ENCODE peak calls at places on chromosomes 2 and 18, in six cellular contexts. One of them, this sample, is unnamed.

GRCh38 chr2:211367252-211367651 is 810.9 kb downstream of the CPS1 start:
- DNase-seq in GM12864: no peak
- DNase-seq in omental fat pad: no peak
- DNase-seq in right lobe of liver: no peak
- DNase-seq in foreskin fibroblast: no peak
- DNase-seq in CD8-positive, alpha-beta T cell: no peak
- DNase-seq in this sample: no peak

GRCh38 chr2:84865181-84865783 is 15.6 kb downstream of the TRABD2A start:
- DNase-seq in GM12864: no peak
- DNase-seq in omental fat pad: no peak
- DNase-seq in right lobe of liver: no peak
- DNase-seq in foreskin fibroblast: peak
- DNase-seq in CD8-positive, alpha-beta T cell: no peak
- DNase-seq in this sample: no peak

GRCh38 chr2:54520687-54521086 is 64.6 kb downstream of the SPTBN1 start:
- DNase-seq in GM12864: no peak
- DNase-seq in omental fat pad: no peak
- DNase-seq in right lobe of liver: no peak
- DNase-seq in foreskin fibroblast: peak
- DNase-seq in CD8-positive, alpha-beta T cell: no peak
- DNase-seq in this sample: no peak

GRCh38 chr2:234286118-234286598 is 210.7 kb downstream of the ARL4C start:
- DNase-seq in GM12864: no peak
- DNase-seq in omental fat pad: no peak
- DNase-seq in right lobe of liver: no peak
- DNase-seq in foreskin fibroblast: peak
- DNase-seq in CD8-positive, alpha-beta T cell: no peak
- DNase-seq in this sample: no peak

GRCh38 chr2:120398961-120399888 is 53.3 kb downstream of the INHBB start:
- DNase-seq in GM12864: no peak
- DNase-seq in omental fat pad: no peak
- DNase-seq in right lobe of liver: peak
- DNase-seq in foreskin fibroblast: no peak
- DNase-seq in CD8-positive, alpha-beta T cell: no peak
- DNase-seq in this sample: no peak

GRCh38 chr2:100780203-100781008 is 39.5 kb upstream of the NPAS2 start:
- DNase-seq in GM12864: no peak
- DNase-seq in omental fat pad: no peak
- DNase-seq in right lobe of liver: peak
- DNase-seq in foreskin fibroblast: peak
- DNase-seq in CD8-positive, alpha-beta T cell: no peak
- DNase-seq in this sample: no peak

GRCh38 chr2:113064281-113064680 is 3.5 kb upstream of the IL1F10 start:
- DNase-seq in GM12864: no peak
- DNase-seq in omental fat pad: no peak
- DNase-seq in right lobe of liver: no peak
- DNase-seq in foreskin fibroblast: no peak
- DNase-seq in CD8-positive, alpha-beta T cell: no peak
- DNase-seq in this sample: no peak

GRCh38 chr2:143344780-143345179 is 215.6 kb downstream of the ARHGAP15 start:
- DNase-seq in GM12864: no peak
- DNase-seq in omental fat pad: no peak
- DNase-seq in right lobe of liver: no peak
- DNase-seq in foreskin fibroblast: no peak
- DNase-seq in CD8-positive, alpha-beta T cell: no peak
- DNase-seq in this sample: no peak

GRCh38 chr2:175930504-175930903 is 71.6 kb downstream of the LNPK start:
- DNase-seq in GM12864: no peak
- DNase-seq in omental fat pad: no peak
- DNase-seq in right lobe of liver: no peak
- DNase-seq in foreskin fibroblast: peak
- DNase-seq in CD8-positive, alpha-beta T cell: no peak
- DNase-seq in this sample: no peak

GRCh38 chr2:223641062-223641461 is 38.9 kb upstream of the SCG2 start:
- DNase-seq in GM12864: no peak
- DNase-seq in omental fat pad: no peak
- DNase-seq in right lobe of liver: no peak
- DNase-seq in foreskin fibroblast: peak
- DNase-seq in CD8-positive, alpha-beta T cell: no peak
- DNase-seq in this sample: no peak

GRCh38 chr2:236166781-236167296 is 1.3 kb downstream of the GBX2 start:
- DNase-seq in GM12864: no peak
- DNase-seq in omental fat pad: no peak
- DNase-seq in right lobe of liver: no peak
- DNase-seq in foreskin fibroblast: no peak
- DNase-seq in CD8-positive, alpha-beta T cell: no peak
- DNase-seq in this sample: peak

GRCh38 chr2:219175928-219176817 is 552 bp downstream of the CNPPD1 start:
- DNase-seq in GM12864: no peak
- DNase-seq in omental fat pad: peak
- DNase-seq in right lobe of liver: peak
- DNase-seq in foreskin fibroblast: peak
- DNase-seq in CD8-positive, alpha-beta T cell: no peak
- DNase-seq in this sample: no peak

GRCh38 chr2:135164431-135164830 is 112.3 kb downstream of the RAB3GAP1 start:
- DNase-seq in GM12864: no peak
- DNase-seq in omental fat pad: no peak
- DNase-seq in right lobe of liver: no peak
- DNase-seq in foreskin fibroblast: peak
- DNase-seq in CD8-positive, alpha-beta T cell: no peak
- DNase-seq in this sample: no peak

GRCh38 chr2:237885931-237886701 is 26.7 kb downstream of the RAMP1 start:
- DNase-seq in GM12864: no peak
- DNase-seq in omental fat pad: no peak
- DNase-seq in right lobe of liver: no peak
- DNase-seq in foreskin fibroblast: no peak
- DNase-seq in CD8-positive, alpha-beta T cell: no peak
- DNase-seq in this sample: peak

GRCh38 chr2:39780825-39781600 is 2.0 kb upstream of the THUMPD2 start:
- DNase-seq in GM12864: no peak
- DNase-seq in omental fat pad: no peak
- DNase-seq in right lobe of liver: no peak
- DNase-seq in foreskin fibroblast: no peak
- DNase-seq in CD8-positive, alpha-beta T cell: no peak
- DNase-seq in this sample: no peak

GRCh38 chr2:189372688-189373257 is 68.5 kb upstream of the WDR75 start:
- DNase-seq in GM12864: no peak
- DNase-seq in omental fat pad: no peak
- DNase-seq in right lobe of liver: no peak
- DNase-seq in foreskin fibroblast: no peak
- DNase-seq in CD8-positive, alpha-beta T cell: no peak
- DNase-seq in this sample: no peak

GRCh38 chr18:32549248-32549842 is 78.7 kb upstream of the GAREM1 start:
- DNase-seq in GM12864: no peak
- DNase-seq in omental fat pad: peak
- DNase-seq in right lobe of liver: peak
- DNase-seq in foreskin fibroblast: peak
- DNase-seq in CD8-positive, alpha-beta T cell: peak
- DNase-seq in this sample: no peak

GRCh38 chr2:235027558-235028214 is 75.9 kb downstream of the SH3BP4 start:
- DNase-seq in GM12864: no peak
- DNase-seq in omental fat pad: no peak
- DNase-seq in right lobe of liver: no peak
- DNase-seq in foreskin fibroblast: peak
- DNase-seq in CD8-positive, alpha-beta T cell: no peak
- DNase-seq in this sample: peak

GRCh38 chr2:144472911-144473310 is 47.0 kb downstream of the ZEB2 start:
- DNase-seq in GM12864: no peak
- DNase-seq in omental fat pad: no peak
- DNase-seq in right lobe of liver: no peak
- DNase-seq in foreskin fibroblast: no peak
- DNase-seq in CD8-positive, alpha-beta T cell: no peak
- DNase-seq in this sample: no peak

GRCh38 chr2:70143314-70144150 is 47.3 kb downstream of the C2orf42 start:
- DNase-seq in GM12864: no peak
- DNase-seq in omental fat pad: no peak
- DNase-seq in right lobe of liver: peak
- DNase-seq in foreskin fibroblast: peak
- DNase-seq in CD8-positive, alpha-beta T cell: peak
- DNase-seq in this sample: no peak
- TF ChIP-seq CTCF in GM12864: no peak
- TF ChIP-seq CTCF in omental fat pad: no peak
- TF ChIP-seq CTCF in right lobe of liver: no peak
- TF ChIP-seq CTCF in foreskin fibroblast: no peak
- TF ChIP-seq CTCF in CD8-positive, alpha-beta T cell: no peak
- TF ChIP-seq CTCF in this sample: no peak

GRCh38 chr2:2846379-2847130 is 515.5 kb upstream of the MYT1L start:
- DNase-seq in GM12864: no peak
- DNase-seq in omental fat pad: no peak
- DNase-seq in right lobe of liver: no peak
- DNase-seq in foreskin fibroblast: no peak
- DNase-seq in CD8-positive, alpha-beta T cell: no peak
- DNase-seq in this sample: peak
- TF ChIP-seq CTCF in GM12864: no peak
- TF ChIP-seq CTCF in omental fat pad: no peak
- TF ChIP-seq CTCF in right lobe of liver: no peak
- TF ChIP-seq CTCF in foreskin fibroblast: no peak
- TF ChIP-seq CTCF in CD8-positive, alpha-beta T cell: no peak
- TF ChIP-seq CTCF in this sample: no peak

DNA sequence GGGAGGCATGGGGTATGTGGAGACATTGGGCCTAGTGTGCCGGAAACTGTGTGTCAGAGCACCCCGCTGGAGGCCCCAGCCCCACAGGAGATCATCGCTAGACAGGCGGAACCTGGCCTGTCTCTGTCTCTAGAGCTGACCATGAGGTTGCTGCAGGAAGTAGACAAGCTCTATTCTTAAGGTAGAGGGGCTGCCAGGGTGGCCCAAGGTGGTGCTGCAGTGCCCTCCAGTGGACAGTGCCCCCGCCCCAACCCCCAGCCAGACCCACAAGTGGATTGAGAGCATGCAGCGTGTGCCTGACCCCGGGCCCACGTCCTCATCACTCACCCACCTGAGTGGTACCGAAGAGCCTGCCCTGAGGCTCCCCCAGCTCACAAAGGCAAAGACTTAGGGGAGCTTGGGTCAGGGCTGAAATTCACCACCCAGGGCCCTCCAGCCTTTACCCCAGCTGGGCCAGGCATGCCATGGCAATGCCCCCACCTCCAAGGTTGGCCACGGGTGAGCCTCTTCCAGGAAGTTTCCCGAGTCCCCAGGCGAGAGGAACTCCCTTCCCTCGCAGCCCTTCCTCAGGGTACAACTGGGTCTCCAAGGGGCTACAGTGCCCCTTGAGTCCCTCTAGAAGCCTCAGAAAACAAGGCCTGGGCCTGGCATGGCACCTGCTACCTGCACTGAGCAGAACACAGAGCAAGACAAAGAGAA is 155.0 kb downstream of the TTC32 start:
- DNase-seq in GM12864: no peak
- DNase-seq in omental fat pad: no peak
- DNase-seq in right lobe of liver: no peak
- DNase-seq in foreskin fibroblast: peak
- DNase-seq in CD8-positive, alpha-beta T cell: no peak
- DNase-seq in this sample: no peak
- TF ChIP-seq CTCF in GM12864: peak
- TF ChIP-seq CTCF in omental fat pad: no peak
- TF ChIP-seq CTCF in right lobe of liver: no peak
- TF ChIP-seq CTCF in foreskin fibroblast: peak
- TF ChIP-seq CTCF in CD8-positive, alpha-beta T cell: no peak
- TF ChIP-seq CTCF in this sample: peak

GRCh38 chr18:36830141-36830495 is 1.2 kb downstream of the KIAA1328 start:
- DNase-seq in GM12864: no peak
- DNase-seq in omental fat pad: no peak
- DNase-seq in right lobe of liver: no peak
- DNase-seq in foreskin fibroblast: no peak
- DNase-seq in CD8-positive, alpha-beta T cell: no peak
- DNase-seq in this sample: no peak

GRCh38 chr18:36828157-36828629 is 609 bp downstream of the TPGS2 start:
- DNase-seq in GM12864: no peak
- DNase-seq in omental fat pad: no peak
- DNase-seq in right lobe of liver: no peak
- DNase-seq in foreskin fibroblast: peak
- DNase-seq in CD8-positive, alpha-beta T cell: peak
- DNase-seq in this sample: no peak

GRCh38 chr18:36828630-36829361 is at the start of the genes KIAA1328 and TPGS2:
- DNase-seq in GM12864: peak
- DNase-seq in omental fat pad: peak
- DNase-seq in right lobe of liver: peak
- DNase-seq in foreskin fibroblast: peak
- DNase-seq in CD8-positive, alpha-beta T cell: peak
- DNase-seq in this sample: peak

GRCh38 chr18:36831139-36831538 is 2.2 kb downstream of the KIAA1328 start:
- DNase-seq in GM12864: no peak
- DNase-seq in omental fat pad: no peak
- DNase-seq in right lobe of liver: no peak
- DNase-seq in foreskin fibroblast: peak
- DNase-seq in CD8-positive, alpha-beta T cell: no peak
- DNase-seq in this sample: no peak

GRCh38 chr18:36829362-36830140 is 624 bp downstream of the KIAA1328 start:
- DNase-seq in GM12864: no peak
- DNase-seq in omental fat pad: no peak
- DNase-seq in right lobe of liver: no peak
- DNase-seq in foreskin fibroblast: peak
- DNase-seq in CD8-positive, alpha-beta T cell: no peak
- DNase-seq in this sample: no peak
- TF ChIP-seq CTCF in GM12864: no peak
- TF ChIP-seq CTCF in omental fat pad: no peak
- TF ChIP-seq CTCF in right lobe of liver: no peak
- TF ChIP-seq CTCF in foreskin fibroblast: no peak
- TF ChIP-seq CTCF in CD8-positive, alpha-beta T cell: peak
- TF ChIP-seq CTCF in this sample: peak

GRCh38 chr18:27544211-27544610 is 359.1 kb upstream of the CHST9 start:
- DNase-seq in GM12864: no peak
- DNase-seq in omental fat pad: no peak
- DNase-seq in right lobe of liver: no peak
- DNase-seq in foreskin fibroblast: no peak
- DNase-seq in CD8-positive, alpha-beta T cell: no peak
- DNase-seq in this sample: no peak

GRCh38 chr18:27546991-27547390 is 361.9 kb upstream of the CHST9 start:
- DNase-seq in GM12864: no peak
- DNase-seq in omental fat pad: no peak
- DNase-seq in right lobe of liver: no peak
- DNase-seq in foreskin fibroblast: no peak
- DNase-seq in CD8-positive, alpha-beta T cell: no peak
- DNase-seq in this sample: no peak

GRCh38 chr18:27540126-27540525 is 355.0 kb upstream of the CHST9 start:
- DNase-seq in GM12864: no peak
- DNase-seq in omental fat pad: no peak
- DNase-seq in right lobe of liver: no peak
- DNase-seq in foreskin fibroblast: no peak
- DNase-seq in CD8-positive, alpha-beta T cell: no peak
- DNase-seq in this sample: no peak

GRCh38 chr18:27541293-27541692 is 356.2 kb upstream of the CHST9 start:
- DNase-seq in GM12864: no peak
- DNase-seq in omental fat pad: no peak
- DNase-seq in right lobe of liver: no peak
- DNase-seq in foreskin fibroblast: no peak
- DNase-seq in CD8-positive, alpha-beta T cell: no peak
- DNase-seq in this sample: no peak
- TF ChIP-seq CTCF in GM12864: no peak
- TF ChIP-seq CTCF in omental fat pad: no peak
- TF ChIP-seq CTCF in right lobe of liver: no peak
- TF ChIP-seq CTCF in foreskin fibroblast: no peak
- TF ChIP-seq CTCF in CD8-positive, alpha-beta T cell: no peak
- TF ChIP-seq CTCF in this sample: no peak